ENCODE peak calls at places on chromosomes 2 and 18, in five cellular contexts. I is sigmoid colon; O is coronary artery; X is heart left ventricle; N is CD4-positive, alpha-beta T cell. B is an unnamed sample.

GRCh38 chr2:106120432-106120831 is 73.7 kb downstream of the UXS1 start:
- DNase-seq in O (peak), N (no peak), I (no peak), X (no peak), B (no peak)

GRCh38 chr2:30358822-30359221 is 88.2 kb upstream of the LCLAT1 start:
- DNase-seq in I (no peak), O (no peak), N (no peak), X (no peak), B (no peak)

GRCh38 chr2:36245632-36246031 is 109.9 kb upstream of the CRIM1 start:
- DNase-seq in N (no peak), I (no peak), O (no peak), X (no peak), B (no peak)

GRCh38 chr2:68855550-68855949 is 15.6 kb downstream of the BMP10 start:
- DNase-seq in O (no peak), I (no peak), N (no peak), X (no peak), B (no peak)

GRCh38 chr2:182187130-182187529 is 201.5 kb downstream of the PPP1R1C start:
- DNase-seq in X (no peak), I (no peak), N (no peak), O (no peak), B (no peak)

GRCh38 chr18:61612517-61612916 is 279.3 kb downstream of the CDH20 start:
- DNase-seq in O (no peak), X (no peak), N (no peak), I (no peak), B (no peak)

GRCh38 chr2:65456074-65456473 is 23.7 kb upstream of the SPRED2 start:
- DNase-seq in X (no peak), O (no peak), N (no peak), I (no peak), B (no peak)

GRCh38 chr2:157747695-157748370 is 119.2 kb upstream of the ACVR1C start:
- DNase-seq in O (no peak), I (peak), X (no peak), N (no peak), B (no peak)

GRCh38 chr2:30686000-30686399 is 121.2 kb downstream of the CAPN13 start:
- DNase-seq in X (no peak), I (peak), N (no peak), O (no peak), B (no peak)

GRCh38 chr2:11103984-11104793 is 51.1 kb upstream of the SLC66A3 start:
- DNase-seq in X (no peak), N (no peak), O (peak), I (no peak), B (no peak)

GRCh38 chr2:234422895-234423505 is 73.9 kb downstream of the ARL4C start:
- DNase-seq in X (no peak), O (no peak), I (no peak), N (peak), B (no peak)

GRCh38 chr2:224436634-224437033 is 34.7 kb upstream of the FAM124B start:
- DNase-seq in X (no peak), O (no peak), N (no peak), I (no peak), B (no peak)

GRCh38 chr2:169452080-169452479 is 27.2 kb upstream of the BBS5 start:
- DNase-seq in I (no peak), X (no peak), N (no peak), O (no peak), B (no peak)

GRCh38 chr2:75476778-75477177 is 84.0 kb downstream of the EVA1A start:
- DNase-seq in X (no peak), N (no peak), O (no peak), I (no peak), B (no peak)

GRCh38 chr2:36653967-36654694 is 42.4 kb upstream of the VIT start:
- DNase-seq in O (no peak), N (no peak), X (no peak), I (no peak), B (no peak)

GRCh38 chr2:241269707-241270520 is 45.6 kb downstream of the HDLBP start:
- DNase-seq in O (no peak), X (no peak), I (no peak), N (no peak), B (no peak)

GRCh38 chr18:35118641-35119040 is 77.4 kb downstream of the MAPRE2 start:
- DNase-seq in O (no peak), I (no peak), N (no peak), X (no peak), B (no peak)

GRCh38 chr2:43075054-43075593 is 151.3 kb downstream of the ZFP36L2 start:
- DNase-seq in X (peak), O (peak), N (no peak), I (peak), B (peak)

GRCh38 chr2:237154050-237154638 is 68.5 kb downstream of the COPS8 start:
- DNase-seq in X (no peak), O (no peak), I (no peak), N (peak), B (no peak)

GRCh38 chr18:22493255-22493654 is 75.5 kb upstream of the CTAGE1 start:
- DNase-seq in O (no peak), I (no peak), X (no peak), N (no peak), B (no peak)

GRCh38 chr18:58495634-58496033 is 133.3 kb downstream of the ALPK2 start:
- DNase-seq in O (no peak), I (no peak), X (no peak), N (no peak), B (no peak)

GRCh38 chr2:81937944-81938343 is 1633.4 kb upstream of the LRRTM1 start:
- DNase-seq in N (no peak), I (no peak), O (no peak), X (no peak), B (no peak)

GRCh38 chr2:32772623-32773221 is 144.9 kb downstream of the TTC27 start:
- DNase-seq in I (no peak), N (no peak), X (peak), O (no peak), B (no peak)

GRCh38 chr2:240790370-240791210 is 29.4 kb downstream of the KIF1A start:
- DNase-seq in I (peak), X (no peak), O (no peak), N (no peak), B (no peak)

GRCh38 chr2:134623796-134624195 is 95.0 kb downstream of the TMEM163 start:
- DNase-seq in I (no peak), O (no peak), N (no peak), X (no peak), B (no peak)

GRCh38 chr2:159968282-159968900 is 94.0 kb downstream of the PLA2R1 start:
- DNase-seq in O (no peak), X (peak), N (no peak), I (no peak), B (no peak)

GRCh38 chr2:43000242-43001054 is 208.1 kb upstream of the HAAO start:
- DNase-seq in N (no peak), O (peak), I (no peak), X (no peak), B (peak)

GRCh38 chr18:34117319-34117718 is 107.4 kb downstream of the NOL4 start:
- DNase-seq in N (no peak), X (no peak), O (no peak), I (no peak), B (no peak)